ENCODE peak calls at places on chromosomes 6 and 20, in four cellular contexts. U is stimulated activated naive B cell treated with anti-CD40 and anti-IgM and Interleukin-4, amounts not matched to agents 10 μg/mL and 1 μg/mL and 100 μg/mL, for 72 hours; H is NCI-H774; K is Peyer's patch. L is an unnamed sample.
A peak's percentile ranks its signal among the peaks of the same experiment; 100 is the strongest.

GRCh38 chr6:68632620-68633195 is 2.4 kb upstream of the ADGRB3 start:
- DNase-seq in H (no peak), U (no peak), K (no peak), L (no peak)

GRCh38 chr6:12229332-12229731 is 60.8 kb upstream of the EDN1 start:
- DNase-seq in H (no peak), U (no peak), K (no peak), L (no peak)

GRCh38 chr6:118228856-118229255 is 319.2 kb upstream of the PLN start:
- DNase-seq in U (no peak), K (no peak), H (no peak), L (no peak)

GRCh38 chr6:54191460-54191859 is 80.2 kb downstream of the MLIP start:
- DNase-seq in U (no peak), H (no peak), K (no peak), L (no peak)

GRCh38 chr20:33002087-33002808 is 2.0 kb downstream of the SUN5 start:
- DNase-seq in H (no peak), K (peak; percentile 33), U (no peak), L (no peak)

GRCh38 chr6:132188865-132189264 is 212.4 kb downstream of the MOXD1 start:
- DNase-seq in H (no peak), K (no peak), U (no peak), L (no peak)

GRCh38 chr20:8361008-8361652 is 229.1 kb downstream of the PLCB1 start:
- DNase-seq in K (no peak), H (no peak), U (peak; percentile 6), L (no peak)

GRCh38 chr6:121881974-121882667 is 446.7 kb downstream of the GJA1 start:
- DNase-seq in U (no peak), H (no peak), K (no peak), L (no peak)

GRCh38 chr6:43798688-43799444 is 28.9 kb downstream of the VEGFA start:
- DNase-seq in H (no peak), K (peak; percentile 91), U (no peak), L (no peak)

GRCh38 chr6:71224011-71224410 is 64.6 kb upstream of the OGFRL1 start:
- DNase-seq in K (no peak), H (no peak), U (no peak), L (no peak)

GRCh38 chr20:46055269-46055668 is 26.3 kb downstream of the SLC12A5 start:
- DNase-seq in H (no peak), K (no peak), U (no peak), L (no peak)

GRCh38 chr20:48781634-48782033 is 46.2 kb downstream of the PREX1 start:
- DNase-seq in U (no peak), H (no peak), K (no peak), L (no peak)

GRCh38 chr20:36562724-36563123 is 10.7 kb upstream of the TGIF2 start:
- DNase-seq in K (no peak), U (no peak), H (no peak), L (no peak)

GRCh38 chr20:54577637-54578036 is 102.2 kb downstream of the DOK5 start:
- DNase-seq in H (no peak), K (no peak), U (no peak), L (no peak)

GRCh38 chr6:109867970-109868358 is 110.1 kb upstream of the GPR6 start:
- DNase-seq in K (no peak), U (no peak), H (peak; percentile 40), L (no peak)

GRCh38 chr6:157714153-157714490 is 108.9 kb upstream of the SNX9 start:
- DNase-seq in K (no peak), U (no peak), H (no peak), L (no peak)

GRCh38 chr20:59573837-59574236 is 30.5 kb upstream of the PHACTR3 start:
- DNase-seq in H (no peak), K (no peak), U (no peak), L (no peak)

GRCh38 chr6:122736166-122736565 is 43.4 kb upstream of the FABP7 start:
- DNase-seq in K (no peak), U (no peak), H (peak; percentile 78), L (no peak)

GRCh38 chr6:9647599-9647998 is 767.3 kb downstream of the TFAP2A start:
- DNase-seq in K (no peak), H (no peak), U (no peak), L (no peak)

GRCh38 chr6:55040102-55040848 is 134.0 kb upstream of the HCRTR2 start:
- DNase-seq in K (no peak), U (no peak), H (no peak), L (no peak)

GRCh38 chr20:62587757-62588402 is 54.4 kb upstream of the SLCO4A1 start:
- DNase-seq in U (no peak), K (no peak), H (no peak), L (no peak)

GRCh38 chr6:157221049-157221816 is 102.1 kb downstream of the TMEM242 start:
- DNase-seq in U (peak; percentile 72), H (peak; percentile 86), K (peak; percentile 90), L (peak; percentile 78)

GRCh38 chr6:38573800-38574395 is 65.8 kb downstream of the BTBD9 start:
- DNase-seq in H (no peak), U (no peak), K (no peak), L (no peak)

GRCh38 chr6:1312444-1313363 is 806 bp downstream of the FOXQ1 start:
- DNase-seq in U (peak; percentile 39), H (no peak), K (no peak), L (peak; percentile 11)

GRCh38 chr6:44311767-44312166 is 1.4 kb downstream of the AARS2 start:
- DNase-seq in K (no peak), U (no peak), H (no peak), L (no peak)

GRCh38 chr6:108785653-108786052 is 62.6 kb upstream of the ARMC2 start:
- DNase-seq in K (no peak), U (no peak), H (no peak), L (no peak)

GRCh38 chr20:3431109-3431508 is 23.6 kb upstream of the DNAAF9 start:
- DNase-seq in H (no peak), U (no peak), K (no peak), L (no peak)

GRCh38 chr20:23100754-23101107 is 14.6 kb upstream of the CD93 start:
- DNase-seq in U (no peak), H (no peak), K (no peak), L (no peak)

GRCh38 chr6:79257381-79258205 is 23.1 kb upstream of the HMGN3 start:
- DNase-seq in U (no peak), H (no peak), K (no peak), L (no peak)

GRCh38 chr20:859661-860294 is 26.3 kb downstream of the FAM110A start:
- DNase-seq in H (no peak), K (no peak), U (no peak), L (no peak)

L was measured in activated T-helper 2 cell treated with anti-CD3 and anti-CD28 coated beads, Interferon-gamma antibody, Interleukin-2, Interleukin-4, amounts not matched to agents 10 μg/mL and 5 μg/mL and 100 μg/mL, durations not matched to agents 14 hours and 24 hours and 36 hours.